ENCODE peak calls at places on chromosomes 12 and 14, in five cellular contexts. Z is renal cortical epithelial cell, P is NT2/D1, I is cardiac muscle cell, Y is ELR. F is an unnamed sample.
A peak's percentile ranks its signal among the peaks of the same experiment; 100 is the strongest.

GRCh38 chr12:121295123-121295745 is 1.3 kb downstream of the CAMKK2 start:
- DNase-seq in P (no peak), I (no peak), Z (no peak), Y (peak; percentile 7), F (no peak)

GRCh38 chr12:24066865-24067264 is 117.4 kb upstream of the SOX5 start:
- DNase-seq in Y (peak; percentile 47), P (no peak), I (peak; percentile 69), Z (peak; percentile 73), F (no peak)

GRCh38 chr14:56271988-56272387 is 153.8 kb downstream of the PELI2 start:
- DNase-seq in Z (peak; percentile 14), I (peak; percentile 57), Y (peak; percentile 47), P (no peak), F (peak; percentile 57)

GRCh38 chr14:105914738-105915385 is 388.5 kb downstream of the TMEM121 start:
- DNase-seq in I (no peak), Y (no peak), Z (no peak), P (no peak), F (no peak)

GRCh38 chr14:96999654-97000155 is 202.5 kb downstream of the VRK1 start:
- DNase-seq in I (no peak), Z (no peak), Y (no peak), P (no peak), F (no peak)

GRCh38 chr12:104763163-104763805 is 194.8 kb downstream of the SLC41A2 start:
- DNase-seq in I (peak; percentile 41), Z (no peak), Y (peak; percentile 78), P (no peak), F (peak; percentile 44)

GRCh38 chr12:54051081-54051912 is 2.3 kb upstream of the HOXC4 start:
- DNase-seq in Y (no peak), I (no peak), Z (peak; percentile 31), P (no peak), F (no peak)

GRCh38 chr14:64758025-64758521 is 53.8 kb downstream of the PLEKHG3 start:
- DNase-seq in I (peak; percentile 28), Y (peak; percentile 19), Z (peak; percentile 53), P (no peak), F (peak; percentile 41)

GRCh38 chr12:33245459-33245858 is 194.2 kb downstream of the SYT10 start:
- DNase-seq in Z (no peak), I (no peak), Y (no peak), P (no peak), F (no peak)

GRCh38 chr14:74503256-74503972 is 9.8 kb downstream of the ISCA2 start:
- DNase-seq in Y (no peak), I (no peak), Z (no peak), P (no peak), F (no peak)

GRCh38 chr14:69612014-69612758 is 790 bp downstream of the SUSD6 start:
- DNase-seq in I (peak; percentile 28), Z (no peak), Y (peak; percentile 52), P (no peak), F (peak; percentile 47)

GRCh38 chr12:40240779-40241178 is 16.0 kb downstream of the LRRK2 start:
- DNase-seq in I (no peak), Y (no peak), P (no peak), Z (no peak), F (no peak)

GRCh38 chr14:55446833-55447232 is 6.4 kb upstream of the TBPL2 start:
- DNase-seq in I (peak; percentile 77), Y (peak; percentile 91), P (no peak), Z (peak; percentile 91), F (peak; percentile 72)

GRCh38 chr12:2429032-2429431 is 365.7 kb upstream of the FKBP4 start:
- DNase-seq in Z (no peak), P (peak; percentile 38), I (no peak), Y (no peak), F (no peak)

GRCh38 chr14:96224480-96225096 is 19.9 kb downstream of the BDKRB2 start:
- DNase-seq in I (no peak), Z (no peak), Y (no peak), P (no peak), F (no peak)